ENCODE peak calls at places on chromosomes 7 and 10, in eight cellular contexts. E is neuronal stem cell; Q is aorta; G is mesendoderm; C is stomach; H is CD4-positive, alpha-beta T cell; W is spleen; R is heart right ventricle. L is an unnamed sample.

GRCh38 chr10:103709341-103709920 is 145.9 kb downstream of the SH3PXD2A start:
- DNase-seq in Q (no peak), G (no peak), H (no peak), C (no peak), R (no peak), E (no peak), W (no peak), L (peak; percentile 43)

GRCh38 chr10:35447693-35448407 is 111.5 kb downstream of the CCNY start:
- DNase-seq in R (no peak), H (peak; percentile 18), W (no peak), C (peak; percentile 51), G (peak; percentile 59), Q (no peak), E (no peak), L (no peak)

GRCh38 chr10:89861584-89862287 is 160.3 kb downstream of the KIF20B start:
- DNase-seq in R (no peak), E (no peak), Q (no peak), G (peak; percentile 18), C (no peak), H (no peak), W (no peak), L (no peak)

GRCh38 chr7:151682831-151683614 is 163.3 kb upstream of the RHEB start:
- DNase-seq in H (no peak), E (no peak), R (no peak), C (no peak), W (no peak), Q (peak; percentile 69), G (no peak), L (peak; percentile 38)

GRCh38 chr7:31033674-31034073 is 18.4 kb upstream of the ADCYAP1R1 start:
- DNase-seq in H (no peak), W (peak; percentile 33), Q (no peak), C (no peak), G (no peak), E (no peak), R (no peak), L (no peak)

GRCh38 chr7:138665249-138665648 is 35.9 kb downstream of the SVOPL start:
- DNase-seq in C (no peak), G (peak; percentile 55), Q (no peak), R (no peak), H (no peak), E (no peak), W (no peak), L (peak; percentile 6)

GRCh38 chr7:2843711-2844152 is 376 bp downstream of the GNA12 start:
- DNase-seq in R (peak; percentile 18), E (no peak), W (peak; percentile 91), Q (peak; percentile 83), H (no peak), C (no peak), G (no peak), L (no peak)

GRCh38 chr10:4073912-4074311 is 288.9 kb upstream of the KLF6 start:
- DNase-seq in C (no peak), Q (peak; percentile 82), R (peak; percentile 13), W (no peak), G (no peak), E (no peak), H (no peak), L (no peak)

GRCh38 chr7:24980695-24981543 is 941 bp upstream of the OSBPL3 start:
- DNase-seq in E (no peak), Q (peak; percentile 76), R (peak; percentile 28), C (peak; percentile 51), H (peak; percentile 35), W (peak; percentile 83), G (peak; percentile 64), L (no peak)

GRCh38 chr10:71753091-71753959 is 20.0 kb downstream of the VSIR start:
- DNase-seq in C (no peak), G (no peak), H (no peak), W (peak; percentile 90), Q (no peak), R (peak; percentile 70), E (no peak), L (no peak)

GRCh38 chr7:17408245-17408903 is 109.9 kb downstream of the AHR start:
- DNase-seq in C (peak; percentile 65), H (no peak), Q (no peak), E (no peak), W (no peak), R (peak; percentile 16), G (no peak), L (no peak)

GRCh38 chr10:68790476-68790875 is 36.9 kb upstream of the STOX1 start:
- DNase-seq in G (no peak), C (no peak), Q (no peak), H (no peak), R (no peak), W (no peak), E (no peak), L (no peak)

GRCh38 chr10:96814264-96814663 is 17.8 kb upstream of the LCOR start:
- DNase-seq in G (no peak), E (no peak), C (no peak), H (no peak), W (no peak), Q (no peak), R (no peak), L (no peak)

GRCh38 chr10:48525956-48526355 is 78.9 kb downstream of the ARHGAP22 start:
- DNase-seq in E (no peak), H (no peak), W (no peak), C (peak; percentile 2), R (no peak), G (no peak), Q (no peak), L (no peak)

GRCh38 chr7:39195967-39196366 is 218.3 kb downstream of the POU6F2 start:
- DNase-seq in E (no peak), C (no peak), Q (no peak), H (no peak), G (no peak), W (no peak), R (no peak), L (no peak)

GRCh38 chr10:15462253-15462885 is 91.3 kb upstream of the FAM171A1 start:
- DNase-seq in H (no peak), C (no peak), Q (no peak), R (no peak), G (no peak), W (no peak), E (no peak), L (no peak)

GRCh38 chr7:30252885-30253795 is 31.3 kb upstream of the ZNRF2 start:
- DNase-seq in C (peak; percentile 84), H (no peak), W (no peak), R (peak; percentile 72), G (no peak), Q (peak; percentile 78), E (no peak), L (no peak)

GRCh38 chr10:62733654-62734293 is 70.7 kb upstream of the ADO start:
- DNase-seq in E (no peak), W (no peak), R (peak; percentile 20), G (no peak), Q (no peak), H (no peak), C (no peak), L (no peak)

GRCh38 chr10:15200626-15201025 is 32.1 kb upstream of the NMT2 start:
- DNase-seq in G (peak; percentile 98), E (no peak), H (no peak), W (no peak), Q (no peak), R (no peak), C (no peak), L (no peak)

GRCh38 chr7:45695249-45695995 is 121.3 kb downstream of the ADCY1 start:
- DNase-seq in Q (no peak), R (no peak), E (no peak), H (no peak), W (peak; percentile 36), C (peak; percentile 4), G (no peak), L (no peak)

GRCh38 chr10:62047240-62047897 is 145.9 kb downstream of the ARID5B start:
- DNase-seq in H (no peak), C (no peak), R (no peak), E (no peak), G (no peak), W (no peak), Q (no peak), L (no peak)

GRCh38 chr10:22714524-22715289 is at the start of gene PIP4K2A:
- DNase-seq in R (peak; percentile 71), C (peak; percentile 82), H (peak; percentile 74), Q (peak; percentile 91), W (peak; percentile 97), G (peak; percentile 63), E (peak; percentile 59), L (peak; percentile 53)

GRCh38 chr7:22350466-22351328 is 6.3 kb downstream of the RAPGEF5 start:
- DNase-seq in W (no peak), R (no peak), Q (no peak), E (no peak), C (no peak), H (no peak), G (peak; percentile 73), L (no peak)
- H3K27ac ChIP-seq in W (peak overlapping the region; percentile 57), R (no peak overlapping the region), Q (no peak overlapping the region), E (no peak overlapping the region), C (peak overlapping the region; percentile 2), H (no peak overlapping the region), G (no peak overlapping the region), L (no peak overlapping the region)

DNA sequence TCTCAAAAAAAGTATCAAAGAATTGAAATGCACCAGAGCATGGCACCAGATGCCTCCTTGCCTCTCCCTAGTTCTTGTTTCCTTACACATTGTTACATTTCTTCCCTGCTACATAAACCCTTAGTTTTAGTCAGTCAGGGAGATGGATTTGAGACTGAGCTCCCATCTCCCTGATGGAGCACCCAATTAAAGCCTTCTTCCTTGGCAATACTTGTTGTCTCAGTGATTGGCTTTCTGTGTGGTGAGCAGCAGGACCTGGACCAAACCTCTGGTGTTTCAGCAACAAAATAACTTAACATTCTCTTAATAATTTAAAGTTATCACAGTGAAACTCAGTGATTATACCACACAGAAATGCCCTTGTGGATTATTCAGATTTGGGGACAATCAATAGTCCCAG is 26.9 kb downstream of the PPP1R3C start:
- DNase-seq in W (no peak), H (no peak), Q (no peak), C (no peak), R (no peak), E (no peak), G (no peak), L (no peak)
- H3K27ac ChIP-seq in W (no peak overlapping the region), H (no peak overlapping the region), Q (peak overlapping the region; percentile 63), C (no peak overlapping the region), R (peak overlapping the region; percentile 33), E (no peak overlapping the region), G (no peak overlapping the region), L (no peak overlapping the region)

GRCh38 chr10:124721295-124722052 is 22.7 kb downstream of the FAM53B start:
- DNase-seq in E (no peak), W (peak; percentile 81), H (no peak), R (peak; percentile 61), Q (peak; percentile 76), C (no peak), G (no peak), L (no peak)
- H3K27ac ChIP-seq in E (no peak overlapping the region), W (peak overlapping the region; percentile 90), H (peak overlapping the region; percentile 48), R (peak overlapping the region; percentile 87), Q (no peak overlapping the region), C (peak overlapping the region; percentile 79), G (no peak overlapping the region), L (peak overlapping the region; percentile 94)

DNA sequence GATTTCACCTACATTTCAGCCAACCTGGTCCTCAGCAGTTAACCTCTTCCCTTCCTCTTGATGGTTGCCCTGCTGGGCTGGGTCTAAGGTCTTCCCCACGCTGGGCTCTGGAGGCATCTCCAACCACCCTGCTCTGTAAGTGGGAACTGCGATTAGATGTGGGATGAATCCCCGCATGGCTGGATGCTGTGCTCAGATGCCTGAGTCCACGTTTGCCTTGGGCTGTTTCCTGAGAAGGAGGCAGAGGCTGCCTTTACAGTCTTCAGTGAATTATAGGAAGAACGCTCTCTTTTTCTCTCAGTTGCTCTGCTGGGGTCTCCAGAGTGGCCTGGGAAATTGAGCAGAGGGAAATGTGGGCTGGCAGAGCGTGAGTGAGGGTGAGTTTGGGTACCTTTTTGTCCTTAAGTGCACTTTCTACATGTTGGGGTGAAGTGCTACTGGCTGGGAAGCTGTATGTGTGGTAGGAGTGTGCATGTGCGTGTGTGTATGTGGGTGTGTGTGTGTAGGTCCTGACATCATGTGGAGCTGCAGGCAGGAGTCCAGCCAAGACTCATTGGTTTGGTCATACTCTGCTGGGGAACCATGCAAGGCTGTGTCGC is 1.5 kb downstream of the GIMAP8 start:
- DNase-seq in C (no peak), R (peak; percentile 60), H (peak; percentile 46), Q (no peak), E (no peak), W (no peak), G (no peak), L (no peak)
- H3K27ac ChIP-seq in C (peak overlapping the region; percentile 76), R (peak overlapping the region; percentile 91), H (peak overlapping the region; percentile 92), Q (no peak overlapping the region), E (no peak overlapping the region), W (peak overlapping the region; percentile 92), G (no peak overlapping the region), L (peak overlapping the region; percentile 58)